ENCODE peak calls at places on chromosome X, in six cellular contexts. F is A549, W is HepG2, M is K562, E is GM12878, X is H1. A is an unnamed sample.

GRCh38 chrX:41377624-41378023 is 43.7 kb downstream of the DDX3X start:
- DNase-seq in F (no peak), W (no peak), M (no peak), E (no peak), X (no peak), A (no peak)

GRCh38 chrX:77953300-77953699 is 16.1 kb downstream of the PGAM4 start:
- DNase-seq in F (no peak), W (no peak), M (no peak), E (no peak), X (no peak), A (no peak)

GRCh38 chrX:115367956-115368355 is 78.4 kb downstream of the LUZP4 start:
- DNase-seq in F (no peak), W (no peak), M (no peak), E (no peak), X (no peak), A (no peak)

GRCh38 chrX:74251006-74251930 is 52.7 kb upstream of the ZCCHC13 start:
- DNase-seq in F (peak; percentile 28), W (peak; percentile 80), M (peak; percentile 6), E (no peak), X (no peak), A (no peak)

GRCh38 chrX:104270212-104270611 is 15.5 kb upstream of the ESX1 start:
- DNase-seq in F (no peak), W (no peak), M (no peak), E (no peak), X (no peak), A (no peak)

GRCh38 chrX:1661048-1661921 is 46.4 kb downstream of the ASMT start:
- DNase-seq in F (no peak), W (peak; percentile 13), M (peak; percentile 18), E (peak; percentile 98), X (peak; percentile 90), A (no peak)

GRCh38 chrX:106897259-106897658 is 5.9 kb downstream of the RIPPLY1 start:
- DNase-seq in F (peak; percentile 18), W (no peak), M (no peak), E (no peak), X (no peak), A (no peak)

GRCh38 chrX:150692837-150693781 is at the start of gene MTMR1:
- DNase-seq in F (peak; percentile 33), W (no peak), M (peak; percentile 83), E (no peak), X (no peak), A (peak; percentile 84)

GRCh38 chrX:97215166-97215565 is 331.5 kb downstream of the RPA4 start:
- DNase-seq in F (no peak), W (no peak), M (no peak), E (no peak), X (no peak), A (no peak)

GRCh38 chrX:141903400-141904155 is at the start of gene MAGEC1:
- DNase-seq in F (no peak), W (no peak), M (peak; percentile 46), E (no peak), X (no peak), A (peak; percentile 12)

GRCh38 chrX:68133181-68133580 is 300.1 kb downstream of the OPHN1 start:
- DNase-seq in F (no peak), W (no peak), M (no peak), E (no peak), X (no peak), A (no peak)

GRCh38 chrX:116961872-116962582 is 499.3 kb upstream of the CT83 start:
- DNase-seq in F (no peak), W (peak; percentile 0), M (no peak), E (no peak), X (no peak), A (peak; percentile 1)

DNA sequence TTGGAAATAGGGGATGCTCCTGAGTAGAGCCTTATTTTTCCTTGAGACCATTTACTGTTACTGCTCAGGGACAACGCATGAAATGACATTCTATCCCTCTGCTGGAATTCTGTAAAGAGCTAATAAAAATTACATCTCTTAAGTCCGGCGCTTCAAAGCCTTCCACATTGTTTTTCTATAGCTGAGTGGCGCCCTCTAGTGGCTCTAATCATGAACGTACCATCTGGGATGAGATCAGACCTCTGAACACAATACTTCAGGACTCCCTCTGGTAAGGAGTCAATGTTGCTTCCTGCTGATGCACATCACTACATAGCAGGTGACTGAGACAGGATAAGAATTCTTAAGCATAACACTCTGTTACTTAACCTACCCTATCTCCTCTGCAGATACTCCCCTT is 6.0 kb downstream of the HMGN5 start:
- DNase-seq in F (peak; percentile 13), W (peak; percentile 27), M (peak; percentile 52), E (no peak), X (no peak), A (peak; percentile 38)
- TF ChIP-seq CHD2 in F (no peak), W (no peak), M (no peak), E (no peak), X (no peak), A (no peak)

DNA sequence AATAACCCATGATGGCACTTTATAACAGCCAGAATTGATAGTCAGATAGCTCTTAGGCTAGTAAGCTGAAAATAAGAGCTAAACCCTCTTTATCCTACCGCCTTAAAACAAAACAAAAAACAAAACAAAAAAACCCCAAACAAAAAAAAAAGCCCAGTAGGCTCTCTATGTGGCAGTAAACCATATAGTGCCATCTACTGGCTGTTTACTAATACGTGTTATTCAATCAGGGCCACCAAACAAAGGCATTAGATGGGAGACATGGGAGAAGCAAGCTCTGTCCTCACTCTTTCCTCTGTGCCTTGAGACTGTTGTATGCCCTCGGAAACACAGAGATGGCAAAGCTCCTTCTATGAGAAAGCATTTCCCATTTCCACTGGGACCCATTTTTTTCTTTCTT is 148.8 kb upstream of the MID1 start:
- DNase-seq in F (peak; percentile 32), W (no peak), M (peak; percentile 5), E (no peak), X (no peak), A (peak; percentile 36)
- TF ChIP-seq CHD2 in F (no peak), W (no peak), M (no peak), E (no peak), X (no peak), A (no peak)

GRCh38 chrX:13646154-13646549 is 6.8 kb upstream of the TCEANC start:
- DNase-seq in F (peak; percentile 24), W (peak; percentile 30), M (peak; percentile 31), E (no peak), X (peak; percentile 15), A (peak; percentile 40)

GRCh38 chrX:13649823-13650222 is 3.1 kb upstream of the TCEANC start:
- DNase-seq in F (no peak), W (no peak), M (no peak), E (no peak), X (no peak), A (no peak)

GRCh38 chrX:13645464-13646153 is 7.3 kb upstream of the TCEANC start:
- DNase-seq in F (no peak), W (no peak), M (no peak), E (no peak), X (no peak), A (no peak)

GRCh38 chrX:13650318-13650717 is 2.6 kb upstream of the TCEANC start:
- DNase-seq in F (no peak), W (no peak), M (no peak), E (no peak), X (no peak), A (no peak)

GRCh38 chrX:13647709-13648212 is 5.2 kb upstream of the TCEANC start:
- DNase-seq in F (no peak), W (peak; percentile 78), M (peak; percentile 77), E (no peak), X (no peak), A (no peak)
- TF ChIP-seq CHD2 in F (no peak), W (no peak), M (no peak), E (no peak), X (no peak), A (no peak)

DNA sequence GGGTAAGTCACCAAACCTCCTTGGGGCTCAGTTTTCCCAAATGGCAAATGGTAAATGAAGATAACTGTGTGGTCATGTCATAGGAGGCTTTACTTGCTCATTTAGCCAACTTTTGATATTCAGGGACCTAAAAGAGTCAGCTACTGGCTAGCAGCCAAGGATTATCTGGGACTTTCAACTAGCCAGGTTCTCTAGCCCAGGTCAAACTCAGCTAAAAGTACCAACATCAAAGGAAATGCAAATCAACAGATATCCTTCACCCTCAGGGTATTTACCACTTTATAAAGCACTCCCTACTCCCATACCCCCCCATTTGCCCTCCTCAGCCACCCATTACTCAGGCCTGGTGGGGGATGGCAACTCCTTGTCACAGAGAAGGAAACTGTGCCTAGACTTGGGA is 7.5 kb downstream of the AMER1 start:
- DNase-seq in F (no peak), W (no peak), M (no peak), E (peak; percentile 9), X (no peak), A (no peak)
- TF ChIP-seq CHD2 in F (no peak), W (no peak), M (no peak), E (no peak), X (no peak), A (no peak)

GRCh38 chrX:98405376-98405775 is 1521.7 kb downstream of the RPA4 start:
- DNase-seq in F (no peak), W (no peak), M (no peak), E (no peak), X (no peak), A (no peak)
- TF ChIP-seq CHD2 in F (no peak), W (no peak), M (no peak), E (no peak), X (no peak), A (no peak)

DNA sequence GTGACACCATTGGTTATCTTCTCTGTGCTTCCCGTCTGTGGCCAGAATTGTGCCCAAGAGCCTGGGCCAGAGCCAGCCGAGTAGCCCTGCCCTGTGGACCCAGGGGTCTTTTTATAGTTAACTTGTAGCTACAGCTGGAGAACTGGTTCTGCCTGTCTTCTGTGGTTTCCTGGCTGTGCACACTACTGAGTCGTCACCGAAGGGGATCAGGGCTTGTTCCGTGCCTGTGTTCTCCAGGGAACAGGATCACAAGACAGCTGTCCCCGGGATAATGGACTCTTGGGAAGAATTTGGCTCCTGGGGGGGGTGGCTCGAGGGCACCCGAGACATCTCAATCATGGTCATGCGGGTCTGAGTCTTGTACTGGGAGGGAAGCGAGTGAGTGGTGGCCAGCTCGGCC is 22.1 kb upstream of the OPN1LW start:
- DNase-seq in F (no peak), W (no peak), M (no peak), E (no peak), X (no peak), A (no peak)
- TF ChIP-seq CHD2 in F (no peak), W (no peak), M (no peak), E (no peak), X (no peak), A (no peak)